ENCODE peak calls at places on chromosomes 1 and 21, in four cellular contexts. I is neural progenitor cell, Z is colonic mucosa, O is PC-3. M is an unnamed sample.

GRCh38 chr1:244237445-244237844 is 186.4 kb downstream of the ZBTB18 start:
- DNase-seq in I (no peak), Z (no peak), O (peak; percentile 36), M (peak; percentile 50)

GRCh38 chr1:109181085-109181806 is 32.5 kb upstream of the SARS1 start:
- DNase-seq in I (no peak), Z (peak; percentile 53), O (peak; percentile 90), M (peak; percentile 61)

GRCh38 chr1:9653783-9654517 is 2.4 kb downstream of the PIK3CD start:
- DNase-seq in I (no peak), Z (no peak), O (no peak), M (no peak)

GRCh38 chr1:206895837-206896242 is 1.4 kb upstream of the IL24 start:
- DNase-seq in I (no peak), Z (no peak), O (peak; percentile 84), M (peak; percentile 85)

GRCh38 chr1:37795340-37796110 is 1.9 kb downstream of the MANEAL start:
- DNase-seq in I (peak; percentile 88), Z (peak; percentile 78), O (no peak), M (peak; percentile 44)

GRCh38 chr1:79792212-79792575 is 785.7 kb upstream of the ADGRL4 start:
- DNase-seq in I (no peak), Z (no peak), O (no peak), M (peak; percentile 86)

GRCh38 chr1:234602334-234603220 is 7.4 kb downstream of the IRF2BP2 start:
- DNase-seq in I (no peak), Z (peak; percentile 69), O (peak; percentile 88), M (peak; percentile 96)

GRCh38 chr1:77288275-77288674 is 6.5 kb downstream of the AK5 start:
- DNase-seq in I (no peak), Z (no peak), O (peak; percentile 53), M (peak; percentile 34)

GRCh38 chr1:220300442-220301121 is 28.3 kb upstream of the RAB3GAP2 start:
- DNase-seq in I (peak; percentile 39), Z (peak; percentile 23), O (peak; percentile 40), M (peak; percentile 91)

GRCh38 chr1:89125571-89126233 is at the start of gene GBP2:
- DNase-seq in I (no peak), Z (peak; percentile 34), O (peak; percentile 84), M (peak; percentile 87)

GRCh38 chr1:30196457-30196856 is 526.9 kb downstream of the MATN1 start:
- DNase-seq in I (no peak), Z (no peak), O (no peak), M (no peak)

GRCh38 chr1:42943166-42943565 is 15.5 kb downstream of the SLC2A1 start:
- DNase-seq in I (no peak), Z (peak; percentile 92), O (peak; percentile 97), M (peak; percentile 80)

GRCh38 chr1:203628185-203628996 is 1.8 kb downstream of the ATP2B4 start:
- DNase-seq in I (peak; percentile 89), Z (peak; percentile 35), O (no peak), M (peak; percentile 60)

GRCh38 chr1:68045511-68046180 is 4.8 kb downstream of the DIRAS3 start:
- DNase-seq in I (no peak), Z (no peak), O (no peak), M (no peak)

GRCh38 chr1:76040327-76040868 is 34.1 kb upstream of the ST6GALNAC3 start:
- DNase-seq in I (peak; percentile 53), Z (no peak), O (no peak), M (peak; percentile 35)

GRCh38 chr1:2209400-2210083 is 15.0 kb upstream of the FAAP20 start:
- DNase-seq in I (no peak), Z (no peak), O (no peak), M (no peak)

GRCh38 chr1:16067933-16068332 is 5.5 kb downstream of the FAM131C start:
- DNase-seq in I (no peak), Z (no peak), O (no peak), M (no peak)

GRCh38 chr1:44420535-44420934 is 15.5 kb downstream of the RNF220 start:
- DNase-seq in I (no peak), Z (no peak), O (no peak), M (no peak)

GRCh38 chr1:60345621-60346020 is 272.1 kb upstream of the C1orf87 start:
- DNase-seq in I (no peak), Z (no peak), O (peak; percentile 37), M (peak; percentile 18)

GRCh38 chr21:42661688-42662429 is 8.4 kb downstream of the PDE9A start:
- DNase-seq in I (no peak), Z (no peak), O (no peak), M (no peak)

GRCh38 chr21:33128538-33128937 is 58.6 kb downstream of the OLIG1 start:
- DNase-seq in I (no peak), Z (no peak), O (no peak), M (no peak)

GRCh38 chr1:12049625-12050024 is 13.5 kb upstream of the TNFRSF8 start:
- DNase-seq in I (no peak), Z (no peak), O (no peak), M (no peak)

GRCh38 chr1:224434447-224435317 is at the start of gene WDR26:
- DNase-seq in I (peak; percentile 91), Z (peak; percentile 91), O (peak; percentile 81), M (peak; percentile 78)

GRCh38 chr1:169148472-169149252 is 42.2 kb downstream of the ATP1B1 start:
- DNase-seq in I (no peak), Z (peak; percentile 48), O (no peak), M (no peak)

GRCh38 chr1:91807921-91808620 is 77.9 kb downstream of the TGFBR3 start:
- DNase-seq in I (no peak), Z (no peak), O (no peak), M (no peak)

GRCh38 chr1:91806777-91807700 is 78.9 kb downstream of the TGFBR3 start:
- DNase-seq in I (no peak), Z (no peak), O (peak; percentile 30), M (peak; percentile 59)

GRCh38 chr1:91804546-91805023 is 81.4 kb downstream of the TGFBR3 start:
- DNase-seq in I (no peak), Z (no peak), O (peak; percentile 92), M (peak; percentile 93)

GRCh38 chr1:91805343-91805801 is 80.6 kb downstream of the TGFBR3 start:
- DNase-seq in I (no peak), Z (no peak), O (no peak), M (no peak)

GRCh38 chr1:91806146-91806545 is 79.8 kb downstream of the TGFBR3 start:
- DNase-seq in I (no peak), Z (no peak), O (no peak), M (no peak)
- H3K4me1 ChIP-seq in I (peaks cover 13% of the 10 kb centered on the region), Z (peaks cover 10% of the 10 kb centered on the region), O (peaks cover 28% of the 10 kb centered on the region), M (peaks cover 28% of the 10 kb centered on the region)

GRCh38 chr1:64093941-64094340 is 109.5 kb upstream of the UBE2U start:
- DNase-seq in I (no peak), Z (no peak), O (peak; percentile 77), M (peak; percentile 59)

GRCh38 chr1:64098436-64098835 is 105.0 kb upstream of the UBE2U start:
- DNase-seq in I (no peak), Z (no peak), O (no peak), M (no peak)

GRCh38 chr1:64092851-64093371 is 110.5 kb upstream of the UBE2U start:
- DNase-seq in I (no peak), Z (no peak), O (no peak), M (no peak)

GRCh38 chr1:64097859-64098258 is 105.6 kb upstream of the UBE2U start:
- DNase-seq in I (no peak), Z (no peak), O (no peak), M (no peak)

GRCh38 chr1:64095832-64096231 is 107.6 kb upstream of the UBE2U start:
- DNase-seq in I (no peak), Z (no peak), O (no peak), M (no peak)
- H3K27ac ChIP-seq in I (no peak overlapping the region), Z (no peak overlapping the region), O (no peak overlapping the region), M (no peak overlapping the region)

GRCh38 chr1:148379697-148380096 is 103.4 kb downstream of the PPIAL4G start:
- DNase-seq in I (no peak), Z (no peak), O (no peak), M (no peak)
- H3K9ac ChIP-seq in I (no peak overlapping the region), Z (no peak overlapping the region), O (no peak overlapping the region), M (no peak overlapping the region)

GRCh38 chr1:113207019-113207418 is 134.0 kb downstream of the LRIG2 start:
- DNase-seq in I (no peak), Z (no peak), O (peak; percentile 16), M (no peak)

GRCh38 chr1:113211467-113211866 is 138.5 kb downstream of the LRIG2 start:
- DNase-seq in I (no peak), Z (no peak), O (no peak), M (no peak)

GRCh38 chr1:113215015-113215414 is 142.0 kb downstream of the LRIG2 start:
- DNase-seq in I (no peak), Z (peak; percentile 11), O (no peak), M (no peak)

GRCh38 chr1:113205980-113206766 is 133.2 kb downstream of the LRIG2 start:
- DNase-seq in I (no peak), Z (no peak), O (no peak), M (no peak)

GRCh38 chr1:113210248-113210647 is 137.2 kb downstream of the LRIG2 start:
- DNase-seq in I (no peak), Z (peak; percentile 82), O (no peak), M (no peak)
- H3K4me1 ChIP-seq in I (peaks cover 7% of the 10 kb centered on the region), Z (peaks cover 8% of the 10 kb centered on the region), O (no peaks in the 10 kb centered on the region), M (no peaks in the 10 kb centered on the region)

DNA sequence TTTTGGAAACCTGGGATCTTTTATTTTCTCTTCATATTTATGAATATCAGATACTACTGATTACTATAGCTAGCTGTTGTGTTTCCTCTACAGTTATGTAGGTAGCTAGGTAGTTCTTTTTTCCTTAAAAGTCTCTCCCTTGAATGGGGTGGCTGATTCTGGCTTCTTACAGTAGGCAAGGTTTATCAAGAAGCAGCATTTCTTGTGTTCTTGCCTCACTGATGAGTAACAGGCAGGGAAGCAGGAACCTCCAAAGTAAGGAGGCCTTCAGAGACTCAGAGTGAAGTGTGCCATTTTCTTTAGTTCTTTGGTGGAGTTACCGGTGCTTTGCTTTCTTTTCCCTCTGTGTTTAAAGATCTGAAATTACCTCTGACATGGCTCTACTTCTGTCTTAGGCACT is 56.0 kb downstream of the ZMYM4 start:
- DNase-seq in I (no peak), Z (no peak), O (no peak), M (peak; percentile 32)
- H3K27ac ChIP-seq in I (peak overlapping the region; percentile 47), Z (no peak overlapping the region), O (no peak overlapping the region), M (no peak overlapping the region)

GRCh38 chr1:51516639-51517158 is 2.4 kb downstream of the EPS15 start:
- DNase-seq in I (no peak), Z (no peak), O (no peak), M (peak; percentile 30)

GRCh38 chr1:51518033-51518729 is 885 bp downstream of the EPS15 start:
- DNase-seq in I (peak; percentile 62), Z (peak; percentile 85), O (peak; percentile 77), M (peak; percentile 41)

GRCh38 chr1:51515982-51516638 is 3.0 kb downstream of the EPS15 start:
- DNase-seq in I (no peak), Z (no peak), O (no peak), M (no peak)

GRCh38 chr1:51518730-51519047 is 377 bp downstream of the EPS15 start:
- DNase-seq in I (no peak), Z (peak; percentile 69), O (peak; percentile 55), M (no peak)

GRCh38 chr1:51517361-51518032 is 1.6 kb downstream of the EPS15 start:
- DNase-seq in I (no peak), Z (peak; percentile 26), O (peak; percentile 11), M (peak; percentile 23)
- H3K9ac ChIP-seq in I (no peak overlapping the region), Z (peak overlapping the region; percentile 97), O (peak overlapping the region; percentile 77), M (no peak overlapping the region)

M was measured in fibroblast of lung.